ENCODE peak calls at places on chromosome 5, in six cellular contexts. H, V, C, N, Y and W are unnamed samples.

GRCh38 chr5:125492977-125493376 is 746.5 kb upstream of the ZNF608 start:
- DNase-seq in N (no peak), V (no peak), H (no peak), C (no peak), Y (no peak), W (peak)

GRCh38 chr5:150313921-150314716 is 11.4 kb upstream of the ARSI start:
- DNase-seq in C (no peak), V (no peak), H (no peak), Y (no peak), N (no peak), W (no peak)

GRCh38 chr5:55923177-55923872 is 71.4 kb downstream of the IL6ST start:
- DNase-seq in Y (peak), N (peak), H (no peak), C (no peak), V (no peak), W (no peak)

GRCh38 chr5:135245521-135246499 is 153.2 kb downstream of the MACROH2A1 start:
- DNase-seq in V (no peak), C (no peak), H (no peak), Y (no peak), N (peak), W (no peak)

GRCh38 chr5:133564921-133565565 is 47.3 kb downstream of the FSTL4 start:
- DNase-seq in V (no peak), Y (no peak), C (no peak), H (no peak), N (no peak), W (no peak)

GRCh38 chr5:66972004-66972403 is 224.6 kb downstream of the CD180 start:
- DNase-seq in N (no peak), Y (no peak), C (no peak), H (no peak), V (no peak), W (no peak)

GRCh38 chr5:134845852-134846640 is at the start of gene C5orf24:
- DNase-seq in H (peak), C (peak), N (peak), Y (peak), V (peak), W (peak)

GRCh38 chr5:172932313-172933017 is 26.8 kb upstream of the RPL26L1 start:
- DNase-seq in C (peak), H (peak), Y (peak), V (peak), N (peak), W (peak)

GRCh38 chr5:69271376-69271775 is 36.7 kb downstream of the CDK7 start:
- DNase-seq in V (no peak), N (peak), H (no peak), C (no peak), Y (no peak), W (no peak)

GRCh38 chr5:148922606-148923005 is 96.2 kb downstream of the ADRB2 start:
- DNase-seq in V (no peak), Y (no peak), H (no peak), N (no peak), C (no peak), W (no peak)

GRCh38 chr5:132662925-132663770 is 5.2 kb downstream of the IL13 start:
- DNase-seq in V (no peak), H (no peak), Y (no peak), N (no peak), C (no peak), W (peak)

GRCh38 chr5:124194282-124194681 is 552.2 kb downstream of the ZNF608 start:
- DNase-seq in C (no peak), V (no peak), H (no peak), N (no peak), Y (no peak), W (no peak)

GRCh38 chr5:77616920-77617319 is 21.6 kb downstream of the OTP start:
- DNase-seq in N (no peak), Y (no peak), C (no peak), H (no peak), V (no peak), W (no peak)

GRCh38 chr5:41334758-41335157 is 121.4 kb upstream of the C6 start:
- DNase-seq in V (no peak), H (no peak), N (no peak), C (no peak), Y (no peak), W (no peak)

GRCh38 chr5:9947231-9947693 is 302.4 kb downstream of the ATPSCKMT start:
- DNase-seq in N (no peak), H (no peak), Y (no peak), V (no peak), C (no peak), W (no peak)

GRCh38 chr5:2742921-2743679 is 8.4 kb downstream of the IRX2 start:
- DNase-seq in C (no peak), Y (no peak), H (no peak), N (no peak), V (no peak), W (no peak)

GRCh38 chr5:123681061-123681460 is 169.1 kb downstream of the CSNK1G3 start:
- DNase-seq in C (no peak), H (no peak), Y (peak), N (no peak), V (no peak), W (no peak)

GRCh38 chr5:165525268-165525667 is 2019.8 kb downstream of the MAT2B start:
- DNase-seq in N (peak), H (peak), C (no peak), Y (no peak), V (no peak), W (no peak)

GRCh38 chr5:168879929-168880328 is 300.8 kb upstream of the PANK3 start:
- DNase-seq in C (no peak), V (no peak), N (no peak), H (no peak), Y (no peak), W (peak)

GRCh38 chr5:73820321-73820720 is 194.3 kb downstream of the ARHGEF28 start:
- DNase-seq in V (no peak), Y (peak), N (peak), C (no peak), H (no peak), W (no peak)

GRCh38 chr5:135392256-135392655 is 6.8 kb downstream of the MACROH2A1 start:
- DNase-seq in C (no peak), N (no peak), V (no peak), H (no peak), Y (no peak), W (no peak)

GRCh38 chr5:73640861-73641320 is 14.9 kb downstream of the ARHGEF28 start:
- DNase-seq in H (no peak), N (no peak), V (no peak), Y (peak), C (no peak), W (no peak)

GRCh38 chr5:132761321-132762240 is 14.4 kb downstream of the CCNI2 start:
- DNase-seq in V (no peak), H (no peak), C (no peak), N (no peak), Y (no peak), W (no peak)

GRCh38 chr5:1936413-1936812 is 53.7 kb upstream of the IRX4 start:
- DNase-seq in H (no peak), N (peak), V (no peak), Y (peak), C (no peak), W (no peak)

GRCh38 chr5:83837261-83837894 is 116.7 kb upstream of the HAPLN1 start:
- DNase-seq in V (no peak), Y (no peak), H (no peak), N (no peak), C (no peak), W (no peak)

GRCh38 chr5:158739941-158740340 is 359.8 kb downstream of the EBF1 start:
- DNase-seq in N (peak), H (no peak), Y (no peak), V (no peak), C (no peak), W (peak)

GRCh38 chr5:37940931-37941623 is 101.2 kb upstream of the GDNF start:
- DNase-seq in Y (no peak), H (no peak), N (peak), C (no peak), V (no peak), W (no peak)

GRCh38 chr5:93790401-93790800 is 49.0 kb upstream of the POU5F2 start:
- DNase-seq in H (no peak), C (no peak), N (peak), V (no peak), Y (no peak), W (no peak)

GRCh38 chr5:157549283-157549629 is 26.3 kb downstream of the ADAM19 start:
- DNase-seq in H (no peak), C (no peak), N (peak), Y (no peak), V (no peak), W (no peak)

GRCh38 chr5:157602505-157602904 is 26.9 kb upstream of the ADAM19 start:
- DNase-seq in Y (no peak), C (no peak), N (peak), V (no peak), H (no peak), W (no peak)

GRCh38 chr5:29367176-29367833 is 1826.2 kb upstream of the CDH6 start:
- DNase-seq in H (no peak), C (no peak), V (no peak), N (peak), Y (peak), W (no peak)

GRCh38 chr5:73793911-73794310 is 167.9 kb downstream of the ARHGEF28 start:
- DNase-seq in H (no peak), V (no peak), Y (no peak), N (peak), C (no peak), W (no peak)

GRCh38 chr5:131564229-131564652 is 70.8 kb downstream of the RAPGEF6 start:
- DNase-seq in Y (no peak), N (no peak), H (no peak), C (no peak), V (no peak), W (no peak)

GRCh38 chr5:125294844-125295243 is 548.4 kb upstream of the ZNF608 start:
- DNase-seq in N (no peak), H (no peak), V (no peak), C (no peak), Y (no peak), W (no peak)